ENCODE peak calls at places on chromosomes 11 and 22, in six cellular contexts. H, K, Q, G, R and O are unnamed samples.

GRCh38 chr11:79744941-79745340 is 304.1 kb upstream of the TENM4 start:
- DNase-seq in H (no peak), K (no peak), Q (no peak), G (no peak), R (no peak), O (no peak)

GRCh38 chr11:73141031-73141308 is 1.1 kb downstream of the FCHSD2 start:
- DNase-seq in H (no peak), K (no peak), Q (peak), G (no peak), R (peak), O (peak)

GRCh38 chr11:126791991-126792390 is 208.6 kb downstream of the KIRREL3 start:
- DNase-seq in H (no peak), K (no peak), Q (no peak), G (no peak), R (no peak), O (no peak)

GRCh38 chr11:108818971-108819370 is 154.1 kb downstream of the DDX10 start:
- DNase-seq in H (no peak), K (no peak), Q (no peak), G (no peak), R (no peak), O (no peak)

GRCh38 chr11:133956650-133957633 is at the start of gene IGSF9B:
- DNase-seq in H (peak), K (peak), Q (peak), G (peak), R (peak), O (peak)

GRCh38 chr22:17807571-17808410 is 33.5 kb upstream of the BID start:
- DNase-seq in H (no peak), K (no peak), Q (no peak), G (no peak), R (no peak), O (no peak)

GRCh38 chr22:50525991-50526848 is 822 bp upstream of the SCO2 start:
- DNase-seq in H (peak), K (no peak), Q (peak), G (no peak), R (no peak), O (peak)

GRCh38 chr11:11211888-11212287 is 141.2 kb downstream of the CSNK2A3 start:
- DNase-seq in H (no peak), K (no peak), Q (no peak), G (no peak), R (peak), O (no peak)

GRCh38 chr11:44997566-44997965 is 46.9 kb upstream of the TP53I11 start:
- DNase-seq in H (no peak), K (no peak), Q (no peak), G (no peak), R (no peak), O (no peak)

GRCh38 chr22:37249946-37250345 is 5.9 kb upstream of the RAC2 start:
- DNase-seq in H (no peak), K (no peak), Q (no peak), G (no peak), R (no peak), O (no peak)

GRCh38 chr11:27876209-27876775 is 176.0 kb upstream of the BDNF start:
- DNase-seq in H (no peak), K (no peak), Q (no peak), G (no peak), R (no peak), O (no peak)

GRCh38 chr11:97498891-97499290 is 1109.1 kb downstream of the JRKL start:
- DNase-seq in H (no peak), K (no peak), Q (no peak), G (no peak), R (no peak), O (no peak)

GRCh38 chr11:119907122-119907933 is 178.3 kb upstream of the NECTIN1 start:
- DNase-seq in H (no peak), K (no peak), Q (no peak), G (no peak), R (no peak), O (no peak)

GRCh38 chr22:37623075-37624016 is 14.7 kb downstream of the GGA1 start:
- DNase-seq in H (peak), K (no peak), Q (peak), G (no peak), R (peak), O (peak)

GRCh38 chr11:47380078-47380477 is 1.7 kb upstream of the SPI1 start:
- DNase-seq in H (no peak), K (no peak), Q (no peak), G (no peak), R (no peak), O (no peak)

GRCh38 chr22:39453765-39454378 is 2.9 kb upstream of the MGAT3 start:
- DNase-seq in H (no peak), K (no peak), Q (no peak), G (no peak), R (no peak), O (no peak)

GRCh38 chr11:70578371-70578770 is 180.0 kb downstream of the CTTN start:
- DNase-seq in H (no peak), K (no peak), Q (no peak), G (no peak), R (no peak), O (no peak)

GRCh38 chr11:36306888-36307287 is 10.8 kb downstream of the PRR5L start:
- DNase-seq in H (peak), K (no peak), Q (peak), G (peak), R (no peak), O (no peak)

GRCh38 chr11:128716231-128716630 is 22.4 kb downstream of the FLI1 start:
- DNase-seq in H (no peak), K (no peak), Q (no peak), G (no peak), R (no peak), O (no peak)

GRCh38 chr11:37317803-37318202 is 719.8 kb upstream of the RAG2 start:
- DNase-seq in H (no peak), K (no peak), Q (no peak), G (no peak), R (no peak), O (no peak)

GRCh38 chr11:60950933-60951610 is 904 bp downstream of the SLC15A3 start:
- DNase-seq in H (peak), K (no peak), Q (no peak), G (no peak), R (no peak), O (no peak)

GRCh38 chr22:38982008-38982927 is at the start of gene APOBEC3B:
- DNase-seq in H (peak), K (peak), Q (peak), G (peak), R (peak), O (peak)

GRCh38 chr11:66336234-66337102 is at the start of gene RIN1:
- DNase-seq in H (no peak), K (peak), Q (peak), G (peak), R (peak), O (no peak)

GRCh38 chr11:88447285-88447684 is 109.7 kb upstream of the CTSC start:
- DNase-seq in H (no peak), K (no peak), Q (no peak), G (no peak), R (no peak), O (no peak)

GRCh38 chr11:72217856-72218745 is 1.5 kb downstream of the FOLR2 start:
- DNase-seq in H (no peak), K (no peak), Q (no peak), G (no peak), R (no peak), O (no peak)

GRCh38 chr11:93986716-93987115 is 34.4 kb upstream of the HEPHL1 start:
- DNase-seq in H (no peak), K (no peak), Q (peak), G (peak), R (peak), O (no peak)

GRCh38 chr11:56783448-56784041 is 35.0 kb upstream of the OR9G4 start:
- DNase-seq in H (peak), K (no peak), Q (peak), G (peak), R (peak), O (no peak)

GRCh38 chr22:30047364-30047738 is 32.9 kb upstream of the HORMAD2 start:
- DNase-seq in H (no peak), K (no peak), Q (no peak), G (no peak), R (no peak), O (peak)

GRCh38 chr11:8689726-8690255 is 7.2 kb downstream of the RPL27A start:
- DNase-seq in H (no peak), K (no peak), Q (no peak), G (no peak), R (no peak), O (no peak)

GRCh38 chr11:114925591-114925990 is 247.3 kb downstream of the NXPE2 start:
- DNase-seq in H (no peak), K (no peak), Q (no peak), G (no peak), R (no peak), O (no peak)

GRCh38 chr22:17920145-17920605 is 104.2 kb downstream of the MICAL3 start:
- DNase-seq in H (peak), K (no peak), Q (no peak), G (no peak), R (peak), O (no peak)

GRCh38 chr11:60625262-60625661 is 74.2 kb upstream of the MS4A8 start:
- DNase-seq in H (no peak), K (no peak), Q (peak), G (peak), R (peak), O (no peak)

GRCh38 chr11:60378359-60378758 is at the start of gene MS4A7:
- DNase-seq in H (peak), K (peak), Q (no peak), G (no peak), R (no peak), O (no peak)